ENCODE peak calls at places on chromosomes 7 and 10, in five cellular contexts. One of them, this sample, is unnamed.
A peak's percentile ranks its signal among the peaks of the same experiment; 100 is the strongest.

GRCh38 chr10:114691442-114691941 is 33.4 kb upstream of the ABLIM1 start:
- DNase-seq in left ventricle myocardium inferior: no peak
- DNase-seq in stimulated activated CD4-positive, alpha-beta T cell treated with anti-CD3 and anti-CD28 coated beads, Interleukin-12 subunit alpha, Interleukin-12 subunit beta, amount 100 ng/mL, for 24 hours: no peak
- DNase-seq in neural progenitor cell: no peak
- DNase-seq in EL: peak; percentile 70
- DNase-seq in this sample: peak; percentile 20

GRCh38 chr7:149772236-149772820 is 1.1 kb downstream of the ZNF467 start:
- DNase-seq in left ventricle myocardium inferior: no peak
- DNase-seq in stimulated activated CD4-positive, alpha-beta T cell treated with anti-CD3 and anti-CD28 coated beads, Interleukin-12 subunit alpha, Interleukin-12 subunit beta, amount 100 ng/mL, for 24 hours: no peak
- DNase-seq in neural progenitor cell: peak; percentile 65
- DNase-seq in EL: no peak
- DNase-seq in this sample: no peak

GRCh38 chr10:71082930-71083329 is 129.4 kb upstream of the UNC5B start:
- DNase-seq in left ventricle myocardium inferior: no peak
- DNase-seq in stimulated activated CD4-positive, alpha-beta T cell treated with anti-CD3 and anti-CD28 coated beads, Interleukin-12 subunit alpha, Interleukin-12 subunit beta, amount 100 ng/mL, for 24 hours: no peak
- DNase-seq in neural progenitor cell: no peak
- DNase-seq in EL: no peak
- DNase-seq in this sample: no peak

GRCh38 chr10:117736655-117737054 is 194.1 kb downstream of the EMX2 start:
- DNase-seq in left ventricle myocardium inferior: no peak
- DNase-seq in stimulated activated CD4-positive, alpha-beta T cell treated with anti-CD3 and anti-CD28 coated beads, Interleukin-12 subunit alpha, Interleukin-12 subunit beta, amount 100 ng/mL, for 24 hours: no peak
- DNase-seq in neural progenitor cell: no peak
- DNase-seq in EL: no peak
- DNase-seq in this sample: peak; percentile 90

GRCh38 chr7:30708983-30709382 is 26.7 kb upstream of the CRHR2 start:
- DNase-seq in left ventricle myocardium inferior: peak; percentile 56
- DNase-seq in stimulated activated CD4-positive, alpha-beta T cell treated with anti-CD3 and anti-CD28 coated beads, Interleukin-12 subunit alpha, Interleukin-12 subunit beta, amount 100 ng/mL, for 24 hours: no peak
- DNase-seq in neural progenitor cell: no peak
- DNase-seq in EL: no peak
- DNase-seq in this sample: no peak

GRCh38 chr10:122499491-122499941 is 38.2 kb downstream of the HTRA1 start:
- DNase-seq in left ventricle myocardium inferior: peak; percentile 50
- DNase-seq in stimulated activated CD4-positive, alpha-beta T cell treated with anti-CD3 and anti-CD28 coated beads, Interleukin-12 subunit alpha, Interleukin-12 subunit beta, amount 100 ng/mL, for 24 hours: no peak
- DNase-seq in neural progenitor cell: no peak
- DNase-seq in EL: no peak
- DNase-seq in this sample: no peak

GRCh38 chr7:32659853-32660252 is 164.6 kb downstream of the AVL9 start:
- DNase-seq in left ventricle myocardium inferior: no peak
- DNase-seq in stimulated activated CD4-positive, alpha-beta T cell treated with anti-CD3 and anti-CD28 coated beads, Interleukin-12 subunit alpha, Interleukin-12 subunit beta, amount 100 ng/mL, for 24 hours: no peak
- DNase-seq in neural progenitor cell: no peak
- DNase-seq in EL: no peak
- DNase-seq in this sample: no peak

GRCh38 chr7:143171697-143172096 is 11.5 kb upstream of the TAS2R39 start:
- DNase-seq in left ventricle myocardium inferior: no peak
- DNase-seq in stimulated activated CD4-positive, alpha-beta T cell treated with anti-CD3 and anti-CD28 coated beads, Interleukin-12 subunit alpha, Interleukin-12 subunit beta, amount 100 ng/mL, for 24 hours: no peak
- DNase-seq in neural progenitor cell: no peak
- DNase-seq in EL: no peak
- DNase-seq in this sample: no peak

GRCh38 chr10:78568664-78569063 is 500.1 kb upstream of the ZMIZ1 start:
- DNase-seq in left ventricle myocardium inferior: no peak
- DNase-seq in stimulated activated CD4-positive, alpha-beta T cell treated with anti-CD3 and anti-CD28 coated beads, Interleukin-12 subunit alpha, Interleukin-12 subunit beta, amount 100 ng/mL, for 24 hours: no peak
- DNase-seq in neural progenitor cell: no peak
- DNase-seq in EL: no peak
- DNase-seq in this sample: no peak

GRCh38 chr7:30921951-30922401 is 10.3 kb downstream of the AQP1 start:
- DNase-seq in left ventricle myocardium inferior: peak; percentile 11
- DNase-seq in stimulated activated CD4-positive, alpha-beta T cell treated with anti-CD3 and anti-CD28 coated beads, Interleukin-12 subunit alpha, Interleukin-12 subunit beta, amount 100 ng/mL, for 24 hours: no peak
- DNase-seq in neural progenitor cell: no peak
- DNase-seq in EL: no peak
- DNase-seq in this sample: no peak

GRCh38 chr10:91551856-91552255 is 81.0 kb downstream of the PPP1R3C start:
- DNase-seq in left ventricle myocardium inferior: peak; percentile 37
- DNase-seq in stimulated activated CD4-positive, alpha-beta T cell treated with anti-CD3 and anti-CD28 coated beads, Interleukin-12 subunit alpha, Interleukin-12 subunit beta, amount 100 ng/mL, for 24 hours: no peak
- DNase-seq in neural progenitor cell: peak; percentile 86
- DNase-seq in EL: peak; percentile 42
- DNase-seq in this sample: peak; percentile 77

GRCh38 chr7:80105706-80106408 is 28.8 kb upstream of the GNAI1 start:
- DNase-seq in left ventricle myocardium inferior: no peak
- DNase-seq in stimulated activated CD4-positive, alpha-beta T cell treated with anti-CD3 and anti-CD28 coated beads, Interleukin-12 subunit alpha, Interleukin-12 subunit beta, amount 100 ng/mL, for 24 hours: no peak
- DNase-seq in neural progenitor cell: no peak
- DNase-seq in EL: no peak
- DNase-seq in this sample: no peak

GRCh38 chr10:50600831-50601466 is 22.8 kb downstream of the SGMS1 start:
- DNase-seq in left ventricle myocardium inferior: no peak
- DNase-seq in stimulated activated CD4-positive, alpha-beta T cell treated with anti-CD3 and anti-CD28 coated beads, Interleukin-12 subunit alpha, Interleukin-12 subunit beta, amount 100 ng/mL, for 24 hours: no peak
- DNase-seq in neural progenitor cell: no peak
- DNase-seq in EL: peak; percentile 34
- DNase-seq in this sample: no peak

GRCh38 chr10:75910032-75910431 is 478.6 kb downstream of the LRMDA start:
- DNase-seq in left ventricle myocardium inferior: no peak
- DNase-seq in stimulated activated CD4-positive, alpha-beta T cell treated with anti-CD3 and anti-CD28 coated beads, Interleukin-12 subunit alpha, Interleukin-12 subunit beta, amount 100 ng/mL, for 24 hours: no peak
- DNase-seq in neural progenitor cell: no peak
- DNase-seq in EL: no peak
- DNase-seq in this sample: peak; percentile 36

GRCh38 chr10:73554729-73555128 is 36.4 kb downstream of the USP54 start:
- DNase-seq in left ventricle myocardium inferior: no peak
- DNase-seq in stimulated activated CD4-positive, alpha-beta T cell treated with anti-CD3 and anti-CD28 coated beads, Interleukin-12 subunit alpha, Interleukin-12 subunit beta, amount 100 ng/mL, for 24 hours: no peak
- DNase-seq in neural progenitor cell: no peak
- DNase-seq in EL: no peak
- DNase-seq in this sample: peak; percentile 49

GRCh38 chr10:121088524-121088923 is 237.4 kb downstream of the WDR11 start:
- DNase-seq in left ventricle myocardium inferior: no peak
- DNase-seq in stimulated activated CD4-positive, alpha-beta T cell treated with anti-CD3 and anti-CD28 coated beads, Interleukin-12 subunit alpha, Interleukin-12 subunit beta, amount 100 ng/mL, for 24 hours: no peak
- DNase-seq in neural progenitor cell: peak; percentile 65
- DNase-seq in EL: no peak
- DNase-seq in this sample: no peak

GRCh38 chr10:89235073-89235798 is 16.3 kb downstream of the LIPA start:
- DNase-seq in left ventricle myocardium inferior: peak; percentile 59
- DNase-seq in stimulated activated CD4-positive, alpha-beta T cell treated with anti-CD3 and anti-CD28 coated beads, Interleukin-12 subunit alpha, Interleukin-12 subunit beta, amount 100 ng/mL, for 24 hours: no peak
- DNase-seq in neural progenitor cell: peak; percentile 47
- DNase-seq in EL: no peak
- DNase-seq in this sample: no peak

GRCh38 chr10:90930971-90931841 is 10.3 kb upstream of the ANKRD1 start:
- DNase-seq in left ventricle myocardium inferior: peak; percentile 58
- DNase-seq in stimulated activated CD4-positive, alpha-beta T cell treated with anti-CD3 and anti-CD28 coated beads, Interleukin-12 subunit alpha, Interleukin-12 subunit beta, amount 100 ng/mL, for 24 hours: no peak
- DNase-seq in neural progenitor cell: peak; percentile 49
- DNase-seq in EL: peak; percentile 97
- DNase-seq in this sample: peak; percentile 99

GRCh38 chr10:84493951-84494848 is 165.8 kb downstream of the CCSER2 start:
- DNase-seq in left ventricle myocardium inferior: no peak
- DNase-seq in stimulated activated CD4-positive, alpha-beta T cell treated with anti-CD3 and anti-CD28 coated beads, Interleukin-12 subunit alpha, Interleukin-12 subunit beta, amount 100 ng/mL, for 24 hours: no peak
- DNase-seq in neural progenitor cell: no peak
- DNase-seq in EL: peak; percentile 80
- DNase-seq in this sample: peak; percentile 82

GRCh38 chr7:155950898-155951553 is 138.8 kb upstream of the SHH start:
- DNase-seq in left ventricle myocardium inferior: no peak
- DNase-seq in stimulated activated CD4-positive, alpha-beta T cell treated with anti-CD3 and anti-CD28 coated beads, Interleukin-12 subunit alpha, Interleukin-12 subunit beta, amount 100 ng/mL, for 24 hours: no peak
- DNase-seq in neural progenitor cell: no peak
- DNase-seq in EL: no peak
- DNase-seq in this sample: no peak

GRCh38 chr7:94888542-94888941 is 18.9 kb upstream of the PPP1R9A start:
- DNase-seq in left ventricle myocardium inferior: no peak
- DNase-seq in stimulated activated CD4-positive, alpha-beta T cell treated with anti-CD3 and anti-CD28 coated beads, Interleukin-12 subunit alpha, Interleukin-12 subunit beta, amount 100 ng/mL, for 24 hours: no peak
- DNase-seq in neural progenitor cell: no peak
- DNase-seq in EL: no peak
- DNase-seq in this sample: peak; percentile 24

GRCh38 chr10:133343557-133343956 is 3.6 kb upstream of the PRAP1 start:
- DNase-seq in left ventricle myocardium inferior: no peak
- DNase-seq in stimulated activated CD4-positive, alpha-beta T cell treated with anti-CD3 and anti-CD28 coated beads, Interleukin-12 subunit alpha, Interleukin-12 subunit beta, amount 100 ng/mL, for 24 hours: no peak
- DNase-seq in neural progenitor cell: no peak
- DNase-seq in EL: no peak
- DNase-seq in this sample: no peak

GRCh38 chr10:127368937-127369336 is 172.5 kb upstream of the INSYN2A start:
- DNase-seq in left ventricle myocardium inferior: no peak
- DNase-seq in stimulated activated CD4-positive, alpha-beta T cell treated with anti-CD3 and anti-CD28 coated beads, Interleukin-12 subunit alpha, Interleukin-12 subunit beta, amount 100 ng/mL, for 24 hours: no peak
- DNase-seq in neural progenitor cell: no peak
- DNase-seq in EL: no peak
- DNase-seq in this sample: peak; percentile 35

GRCh38 chr10:50629495-50630122 is 5.9 kb upstream of the SGMS1 start:
- DNase-seq in left ventricle myocardium inferior: no peak
- DNase-seq in stimulated activated CD4-positive, alpha-beta T cell treated with anti-CD3 and anti-CD28 coated beads, Interleukin-12 subunit alpha, Interleukin-12 subunit beta, amount 100 ng/mL, for 24 hours: no peak
- DNase-seq in neural progenitor cell: no peak
- DNase-seq in EL: no peak
- DNase-seq in this sample: no peak

GRCh38 chr7:25407932-25408480 is 179.7 kb upstream of the NPVF start:
- DNase-seq in left ventricle myocardium inferior: no peak
- DNase-seq in stimulated activated CD4-positive, alpha-beta T cell treated with anti-CD3 and anti-CD28 coated beads, Interleukin-12 subunit alpha, Interleukin-12 subunit beta, amount 100 ng/mL, for 24 hours: no peak
- DNase-seq in neural progenitor cell: peak; percentile 68
- DNase-seq in EL: no peak
- DNase-seq in this sample: no peak

GRCh38 chr10:50857579-50857978 is 27.8 kb downstream of the A1CF start:
- DNase-seq in left ventricle myocardium inferior: no peak
- DNase-seq in stimulated activated CD4-positive, alpha-beta T cell treated with anti-CD3 and anti-CD28 coated beads, Interleukin-12 subunit alpha, Interleukin-12 subunit beta, amount 100 ng/mL, for 24 hours: no peak
- DNase-seq in neural progenitor cell: peak; percentile 69
- DNase-seq in EL: no peak
- DNase-seq in this sample: no peak

GRCh38 chr7:107579881-107580715 is at the start of gene BCAP29:
- DNase-seq in left ventricle myocardium inferior: peak; percentile 84
- DNase-seq in stimulated activated CD4-positive, alpha-beta T cell treated with anti-CD3 and anti-CD28 coated beads, Interleukin-12 subunit alpha, Interleukin-12 subunit beta, amount 100 ng/mL, for 24 hours: peak; percentile 41
- DNase-seq in neural progenitor cell: peak; percentile 91
- DNase-seq in EL: peak; percentile 70
- DNase-seq in this sample: peak; percentile 89

GRCh38 chr7:603152-603941 is 83.7 kb upstream of the PDGFA start:
- DNase-seq in left ventricle myocardium inferior: no peak
- DNase-seq in stimulated activated CD4-positive, alpha-beta T cell treated with anti-CD3 and anti-CD28 coated beads, Interleukin-12 subunit alpha, Interleukin-12 subunit beta, amount 100 ng/mL, for 24 hours: no peak
- DNase-seq in neural progenitor cell: no peak
- DNase-seq in EL: no peak
- DNase-seq in this sample: no peak

GRCh38 chr10:115355162-115355760 is 262.1 kb downstream of the ATRNL1 start:
- DNase-seq in left ventricle myocardium inferior: no peak
- DNase-seq in stimulated activated CD4-positive, alpha-beta T cell treated with anti-CD3 and anti-CD28 coated beads, Interleukin-12 subunit alpha, Interleukin-12 subunit beta, amount 100 ng/mL, for 24 hours: no peak
- DNase-seq in neural progenitor cell: peak; percentile 85
- DNase-seq in EL: peak; percentile 57
- DNase-seq in this sample: peak; percentile 70

GRCh38 chr7:36141351-36141750 is 11.7 kb upstream of the EEPD1 start:
- DNase-seq in left ventricle myocardium inferior: no peak
- DNase-seq in stimulated activated CD4-positive, alpha-beta T cell treated with anti-CD3 and anti-CD28 coated beads, Interleukin-12 subunit alpha, Interleukin-12 subunit beta, amount 100 ng/mL, for 24 hours: no peak
- DNase-seq in neural progenitor cell: no peak
- DNase-seq in EL: no peak
- DNase-seq in this sample: no peak

GRCh38 chr10:76885815-76886214 is 751.8 kb downstream of the KCNMA1 start:
- DNase-seq in left ventricle myocardium inferior: peak; percentile 26
- DNase-seq in stimulated activated CD4-positive, alpha-beta T cell treated with anti-CD3 and anti-CD28 coated beads, Interleukin-12 subunit alpha, Interleukin-12 subunit beta, amount 100 ng/mL, for 24 hours: no peak
- DNase-seq in neural progenitor cell: peak; percentile 72
- DNase-seq in EL: no peak
- DNase-seq in this sample: peak; percentile 50

GRCh38 chr7:100835903-100836811 is 8.8 kb upstream of the EPHB4 start:
- DNase-seq in left ventricle myocardium inferior: peak; percentile 64
- DNase-seq in stimulated activated CD4-positive, alpha-beta T cell treated with anti-CD3 and anti-CD28 coated beads, Interleukin-12 subunit alpha, Interleukin-12 subunit beta, amount 100 ng/mL, for 24 hours: no peak
- DNase-seq in neural progenitor cell: peak; percentile 94
- DNase-seq in EL: no peak
- DNase-seq in this sample: no peak

GRCh38 chr10:68345621-68346020 is 12.9 kb upstream of the PBLD start:
- DNase-seq in left ventricle myocardium inferior: no peak
- DNase-seq in stimulated activated CD4-positive, alpha-beta T cell treated with anti-CD3 and anti-CD28 coated beads, Interleukin-12 subunit alpha, Interleukin-12 subunit beta, amount 100 ng/mL, for 24 hours: no peak
- DNase-seq in neural progenitor cell: no peak
- DNase-seq in EL: no peak
- DNase-seq in this sample: no peak

GRCh38 chr7:33814958-33815735 is 90.2 kb upstream of the BMPER start:
- DNase-seq in left ventricle myocardium inferior: no peak
- DNase-seq in stimulated activated CD4-positive, alpha-beta T cell treated with anti-CD3 and anti-CD28 coated beads, Interleukin-12 subunit alpha, Interleukin-12 subunit beta, amount 100 ng/mL, for 24 hours: no peak
- DNase-seq in neural progenitor cell: no peak
- DNase-seq in EL: no peak
- DNase-seq in this sample: peak; percentile 41

GRCh38 chr7:151388430-151388829 is 21.4 kb downstream of the WDR86 start:
- DNase-seq in left ventricle myocardium inferior: no peak
- DNase-seq in stimulated activated CD4-positive, alpha-beta T cell treated with anti-CD3 and anti-CD28 coated beads, Interleukin-12 subunit alpha, Interleukin-12 subunit beta, amount 100 ng/mL, for 24 hours: no peak
- DNase-seq in neural progenitor cell: no peak
- DNase-seq in EL: no peak
- DNase-seq in this sample: no peak